ENCODE peak calls at places on chromosomes 12 and 14, in ten cellular contexts. W is BE2C; N is left ventricle myocardium inferior; U is A549; X is MM.1S; J is effector memory CD4-positive, alpha-beta T cell; Y is CD4-positive, alpha-beta memory T cell; I is cardiac muscle cell; B is AG10803; T is CD8-positive, alpha-beta T cell. A is an unnamed sample.

GRCh38 chr12:29844667-29845066 is 60.9 kb upstream of the TMTC1 start:
- DNase-seq in Y (no peak), X (no peak), B (no peak), N (no peak), W (no peak), J (no peak), U (no peak), T (no peak), I (peak; percentile 12), A (no peak)

GRCh38 chr12:98440165-98440581 is 75.2 kb upstream of the TMPO start:
- DNase-seq in X (no peak), I (peak; percentile 99), U (peak; percentile 64), Y (no peak), W (no peak), J (no peak), T (no peak), N (peak; percentile 63), B (peak; percentile 96), A (peak; percentile 69)

GRCh38 chr14:105866841-105867321 is 340.5 kb downstream of the TMEM121 start:
- DNase-seq in N (no peak), B (no peak), W (no peak), X (no peak), Y (no peak), U (no peak), I (no peak), J (no peak), T (no peak), A (no peak)

GRCh38 chr12:23169012-23170003 is 544.3 kb downstream of the ETNK1 start:
- DNase-seq in W (peak; percentile 44), X (no peak), U (no peak), T (no peak), B (no peak), N (no peak), J (no peak), Y (no peak), I (no peak), A (no peak)

GRCh38 chr12:53049582-53050318 is at the start of gene TNS2:
- DNase-seq in Y (no peak), I (peak; percentile 86), X (no peak), T (no peak), N (peak; percentile 89), J (no peak), W (peak; percentile 67), B (peak; percentile 65), U (peak; percentile 68), A (no peak)

GRCh38 chr12:14849664-14850063 is 6.3 kb upstream of the ART4 start:
- DNase-seq in I (peak; percentile 79), T (no peak), U (no peak), B (peak; percentile 16), W (no peak), J (no peak), N (no peak), Y (no peak), X (no peak), A (no peak)

GRCh38 chr12:111868676-111869588 is 26.9 kb downstream of the MAPKAPK5 start:
- DNase-seq in Y (no peak), T (no peak), I (no peak), J (no peak), N (no peak), U (no peak), B (no peak), W (no peak), X (no peak), A (no peak)

GRCh38 chr14:20681348-20682126 is 2.8 kb upstream of the RNASE4 start:
- DNase-seq in W (peak; percentile 76), Y (peak; percentile 89), T (peak; percentile 88), X (peak; percentile 73), J (peak; percentile 80), N (peak; percentile 74), U (peak; percentile 93), B (peak; percentile 83), I (peak; percentile 92), A (peak; percentile 92)

GRCh38 chr14:91063119-91063518 is 2.7 kb upstream of the RPS6KA5 start:
- DNase-seq in U (peak; percentile 29), Y (peak; percentile 76), N (no peak), J (no peak), T (no peak), I (peak; percentile 6), X (peak; percentile 39), W (no peak), B (no peak), A (peak; percentile 84)

GRCh38 chr12:89472508-89472907 is 52.1 kb downstream of the GALNT4 start:
- DNase-seq in U (no peak), T (no peak), B (peak; percentile 77), Y (no peak), I (no peak), N (no peak), W (no peak), J (no peak), X (no peak), A (no peak)

GRCh38 chr14:96352708-96353107 is 10.4 kb downstream of the ATG2B start:
- DNase-seq in Y (no peak), B (no peak), N (no peak), U (no peak), W (no peak), X (no peak), I (no peak), J (no peak), T (no peak), A (no peak)

GRCh38 chr14:34059037-34059924 is 108.4 kb upstream of the EGLN3 start:
- DNase-seq in B (no peak), I (no peak), X (no peak), N (no peak), J (no peak), T (no peak), U (peak; percentile 66), W (no peak), Y (no peak), A (no peak)

GRCh38 chr12:21416611-21417121 is 20.8 kb upstream of the PYROXD1 start:
- DNase-seq in N (no peak), I (no peak), X (no peak), J (no peak), Y (no peak), B (peak; percentile 29), T (no peak), U (peak; percentile 23), W (no peak), A (no peak)

GRCh38 chr14:95340201-95340697 is 20.5 kb upstream of the CLMN start:
- DNase-seq in I (no peak), B (no peak), J (no peak), U (peak; percentile 64), Y (no peak), N (no peak), X (no peak), T (no peak), W (no peak), A (no peak)

GRCh38 chr14:45867046-45867894 is 614.3 kb upstream of the MIS18BP1 start:
- DNase-seq in I (no peak), B (no peak), T (no peak), J (no peak), X (peak; percentile 29), N (no peak), W (no peak), Y (no peak), U (no peak), A (no peak)
- H3K4me3 ChIP-seq in I (no peak overlapping the region), B (no peak overlapping the region), T (no peak overlapping the region), J (no peak overlapping the region), X (no peak overlapping the region), N (no peak overlapping the region), W (no peak overlapping the region), Y (no peak overlapping the region), U (no peak overlapping the region), A (no peak overlapping the region)

DNA sequence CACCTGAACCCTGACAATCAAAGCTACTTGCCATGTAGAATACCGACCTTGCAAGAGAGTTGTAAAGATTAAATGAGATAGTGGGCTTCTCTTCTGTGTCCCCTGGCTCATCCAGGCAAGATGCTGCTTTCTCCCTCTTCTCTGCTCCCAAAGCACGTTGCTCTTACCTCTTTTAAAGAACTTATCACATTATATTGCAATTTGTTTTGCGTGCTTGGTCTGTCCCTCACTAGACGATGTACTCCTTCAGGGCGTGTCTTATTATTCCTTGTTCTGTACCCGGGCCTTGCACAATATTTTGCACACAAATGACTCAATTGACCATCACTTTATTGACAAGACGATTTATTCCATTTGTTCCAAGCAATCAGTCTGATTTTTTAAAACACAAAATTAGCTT is 3.3 kb downstream of the DCN start:
- DNase-seq in J (no peak), B (peak; percentile 62), X (no peak), U (no peak), Y (no peak), W (no peak), N (no peak), I (peak; percentile 64), T (no peak), A (no peak)
- H3K4me3 ChIP-seq in J (no peak overlapping the region), B (peak overlapping the region; percentile 72), X (no peak overlapping the region), U (no peak overlapping the region), Y (no peak overlapping the region), W (no peak overlapping the region), N (peak overlapping the region; percentile 56), I (no peak overlapping the region), T (no peak overlapping the region), A (no peak overlapping the region)

GRCh38 chr12:47801170-47801903 is 18.4 kb downstream of the HDAC7 start:
- DNase-seq in B (no peak), I (no peak), Y (no peak), J (no peak), N (peak; percentile 58), X (no peak), U (no peak), W (no peak), T (no peak), A (no peak)
- H3K4me3 ChIP-seq in B (no peak overlapping the region), I (no peak overlapping the region), Y (no peak overlapping the region), J (no peak overlapping the region), N (peak overlapping the region; percentile 24), X (no peak overlapping the region), U (no peak overlapping the region), W (no peak overlapping the region), T (no peak overlapping the region), A (no peak overlapping the region)

GRCh38 chr14:73311710-73312035 is 74.4 kb downstream of the PAPLN start:
- DNase-seq in U (no peak), W (no peak), N (no peak), I (no peak), X (no peak), Y (no peak), J (no peak), B (no peak), T (no peak), A (no peak)
- H3K4me3 ChIP-seq in U (no peak overlapping the region), W (no peak overlapping the region), N (no peak overlapping the region), I (no peak overlapping the region), X (no peak overlapping the region), Y (no peak overlapping the region), J (no peak overlapping the region), B (no peak overlapping the region), T (no peak overlapping the region), A (no peak overlapping the region)

GRCh38 chr14:25574949-25575348 is 525.0 kb upstream of the STXBP6 start:
- DNase-seq in U (no peak), X (no peak), I (no peak), B (no peak), Y (no peak), T (no peak), W (no peak), N (no peak), J (no peak), A (no peak)

DNA sequence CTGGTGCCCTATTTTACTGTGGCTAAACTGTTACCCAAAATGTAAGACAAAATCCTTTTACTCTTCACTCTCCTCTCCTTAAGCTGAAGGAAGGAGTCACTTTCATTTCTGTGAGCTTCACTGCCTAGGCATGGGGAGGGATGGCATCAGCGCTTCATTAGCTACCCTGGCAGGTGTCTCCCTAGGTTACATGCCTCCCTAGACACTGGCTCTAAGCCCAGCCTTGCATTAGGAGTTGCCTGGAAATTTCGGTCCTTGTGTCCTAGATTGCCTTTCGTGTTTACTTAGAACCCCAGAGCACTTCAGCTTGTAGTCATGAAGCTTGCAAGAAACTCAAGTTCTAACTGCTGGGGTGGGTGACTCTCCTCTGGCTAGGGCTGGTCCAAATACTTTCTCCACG is 520.5 kb upstream of the STXBP6 start:
- DNase-seq in T (no peak), X (no peak), B (no peak), N (no peak), Y (no peak), J (no peak), U (no peak), I (no peak), W (no peak), A (no peak)
- H3K4me3 ChIP-seq in T (no peak overlapping the region), X (no peak overlapping the region), B (no peak overlapping the region), N (no peak overlapping the region), Y (no peak overlapping the region), J (no peak overlapping the region), U (no peak overlapping the region), I (no peak overlapping the region), W (no peak overlapping the region), A (no peak overlapping the region)

A was measured in Jurkat, Clone E6-1.